ENCODE peak calls at places on chromosomes 12 and 14, in seven cellular contexts. U is upper lobe of right lung, V is IMR-90, I is psoas muscle, S is mucosa of descending colon, D is mammary epithelial cell, O is aorta. M is an unnamed sample.

GRCh38 chr14:64720190-64720589 is 16.0 kb downstream of the PLEKHG3 start:
- DNase-seq in D (peak; percentile 98), O (peak; percentile 70), V (peak; percentile 83), S (peak; percentile 81), U (no peak), I (no peak), M (no peak)

GRCh38 chr12:50425859-50426258 is 25.2 kb downstream of the LARP4 start:
- DNase-seq in O (no peak), S (no peak), V (no peak), I (no peak), U (no peak), D (no peak), M (no peak)

GRCh38 chr12:114238808-114239207 is 167.1 kb downstream of the TBX5 start:
- DNase-seq in D (no peak), V (no peak), U (no peak), I (no peak), S (no peak), O (no peak), M (peak; percentile 64)

GRCh38 chr12:58850826-58851225 is 69.5 kb downstream of the LRIG3 start:
- DNase-seq in O (no peak), V (no peak), U (no peak), D (peak; percentile 32), I (no peak), S (no peak), M (no peak)

GRCh38 chr12:68268971-68269370 is 15.6 kb upstream of the IL22 start:
- DNase-seq in U (no peak), D (no peak), O (no peak), V (no peak), I (no peak), S (no peak), M (no peak)

GRCh38 chr14:72723741-72724530 is 170.0 kb downstream of the DPF3 start:
- DNase-seq in O (no peak), I (no peak), V (peak; percentile 44), U (no peak), D (no peak), S (no peak), M (no peak)

GRCh38 chr14:96727980-96728717 is 69.0 kb upstream of the VRK1 start:
- DNase-seq in U (no peak), V (no peak), O (no peak), I (no peak), D (no peak), S (no peak), M (no peak)

GRCh38 chr12:14185441-14186192 is 179.9 kb upstream of the ATF7IP start:
- DNase-seq in O (no peak), V (peak; percentile 38), D (peak; percentile 37), S (peak; percentile 87), I (no peak), U (no peak), M (no peak)

GRCh38 chr14:104681689-104682074 is 7.7 kb upstream of the INF2 start:
- DNase-seq in D (peak; percentile 77), I (peak; percentile 87), S (peak; percentile 94), U (peak; percentile 87), O (peak; percentile 94), V (peak; percentile 81), M (peak; percentile 97)

GRCh38 chr12:61554268-61555008 is 705.8 kb upstream of the USP15 start:
- DNase-seq in V (no peak), S (no peak), O (no peak), I (no peak), D (peak; percentile 90), U (no peak), M (no peak)

GRCh38 chr14:95959317-95959716 is 79.8 kb upstream of the C14orf132 start:
- DNase-seq in U (no peak), O (no peak), V (no peak), I (no peak), S (no peak), D (no peak), M (no peak)

GRCh38 chr12:23854598-23854997 is 94.9 kb downstream of the SOX5 start:
- DNase-seq in D (no peak), U (no peak), V (no peak), I (no peak), O (no peak), S (no peak), M (no peak)

GRCh38 chr12:56375598-56376434 is 13.2 kb upstream of the APOF start:
- DNase-seq in O (peak; percentile 42), D (no peak), I (no peak), S (no peak), U (no peak), V (no peak), M (no peak)

GRCh38 chr12:65098364-65098763 is 22.7 kb downstream of the WIF1 start:
- DNase-seq in D (no peak), O (no peak), I (no peak), V (no peak), U (no peak), S (no peak), M (no peak)

GRCh38 chr12:442235-442884 is 17.4 kb upstream of the B4GALNT3 start:
- DNase-seq in D (peak; percentile 32), V (peak; percentile 42), S (peak; percentile 80), I (no peak), O (no peak), U (no peak), M (no peak)

GRCh38 chr14:52349731-52350130 is 35.6 kb downstream of the PTGER2 start:
- DNase-seq in D (no peak), I (no peak), S (no peak), V (no peak), U (no peak), O (no peak), M (no peak)

GRCh38 chr12:83147341-83147740 is 460.6 kb downstream of the TMTC2 start:
- DNase-seq in I (no peak), S (no peak), D (no peak), O (no peak), U (no peak), V (no peak), M (no peak)

GRCh38 chr12:32084017-32084688 is 22.5 kb upstream of the BICD1 start:
- DNase-seq in U (no peak), D (no peak), O (no peak), V (no peak), S (no peak), I (no peak), M (no peak)

GRCh38 chr14:106044949-106045596 is 518.7 kb downstream of the TMEM121 start:
- DNase-seq in S (peak; percentile 81), O (peak; percentile 79), U (peak; percentile 77), D (no peak), V (no peak), I (peak; percentile 18), M (peak; percentile 82)

GRCh38 chr12:90211017-90211416 is 502.4 kb upstream of the ATP2B1 start:
- DNase-seq in I (no peak), D (peak; percentile 77), V (peak; percentile 48), O (no peak), S (no peak), U (no peak), M (no peak)

GRCh38 chr12:75747572-75747995 is 236.2 kb upstream of the KRR1 start:
- DNase-seq in V (peak; percentile 92), S (no peak), U (no peak), I (no peak), O (no peak), D (peak; percentile 84), M (no peak)

GRCh38 chr12:7090222-7090998 is 1.8 kb downstream of the C1R start:
- DNase-seq in U (no peak), D (peak; percentile 23), S (no peak), V (peak; percentile 55), I (no peak), O (no peak), M (no peak)

GRCh38 chr12:92059976-92060375 is 85.7 kb downstream of the BTG1 start:
- DNase-seq in O (no peak), D (peak; percentile 75), I (no peak), S (no peak), V (peak; percentile 82), U (no peak), M (no peak)

GRCh38 chr14:104913413-104913812 is 11.3 kb upstream of the PLD4 start:
- DNase-seq in U (no peak), I (no peak), O (no peak), D (no peak), S (no peak), V (no peak), M (no peak)

GRCh38 chr14:33404054-33404453 is 465.4 kb downstream of the NPAS3 start:
- DNase-seq in D (peak; percentile 45), I (no peak), V (peak; percentile 10), U (no peak), O (no peak), S (no peak), M (no peak)

GRCh38 chr12:32561931-32562341 is 117.2 kb upstream of the DNM1L start:
- DNase-seq in D (no peak), I (no peak), U (no peak), O (no peak), V (no peak), S (no peak), M (no peak)

GRCh38 chr14:68402525-68403101 is 390.3 kb downstream of the ZFP36L1 start:
- DNase-seq in S (no peak), O (no peak), V (no peak), U (no peak), I (no peak), D (no peak), M (no peak)
- H3K4me1 ChIP-seq in S (peaks cover 4% of the 10 kb centered on the region), O (peaks cover 3% of the 10 kb centered on the region), V (peaks cover 27% of the 10 kb centered on the region), U (peaks cover 53% of the 10 kb centered on the region), I (peaks cover 34% of the 10 kb centered on the region), D (peaks cover 70% of the 10 kb centered on the region), M (peaks cover 7% of the 10 kb centered on the region)

GRCh38 chr12:49043856-49044258 is 16.7 kb downstream of the KMT2D start:
- DNase-seq in I (peak; percentile 72), O (peak; percentile 89), U (peak; percentile 84), S (peak; percentile 68), D (peak; percentile 19), V (peak; percentile 40), M (peak; percentile 90)
- H3K4me3 ChIP-seq in I (no peak overlapping the region), O (no peak overlapping the region), U (no peak overlapping the region), S (no peak overlapping the region), D (no peak overlapping the region), V (no peak overlapping the region), M (no peak overlapping the region)

GRCh38 chr12:46459881-46460545 is 87.4 kb upstream of the SLC38A2 start:
- DNase-seq in D (no peak), I (no peak), S (peak; percentile 18), U (no peak), O (no peak), V (no peak), M (no peak)
- H3K4me1 ChIP-seq in D (peaks cover 32% of the 10 kb centered on the region), I (peaks cover 65% of the 10 kb centered on the region), S (no peaks in the 10 kb centered on the region), U (peaks cover 25% of the 10 kb centered on the region), O (peaks cover 8% of the 10 kb centered on the region), V (peaks cover 13% of the 10 kb centered on the region), M (peaks cover 10% of the 10 kb centered on the region)

GRCh38 chr12:116125981-116126566 is 151.4 kb downstream of the MED13L start:
- DNase-seq in V (no peak), I (no peak), U (no peak), S (no peak), D (peak; percentile 72), O (no peak), M (no peak)

GRCh38 chr12:116122639-116123038 is 154.9 kb downstream of the MED13L start:
- DNase-seq in I (no peak), U (no peak), V (no peak), S (no peak), D (no peak), O (no peak), M (no peak)

GRCh38 chr12:116125084-116125483 is 152.4 kb downstream of the MED13L start:
- DNase-seq in I (no peak), O (no peak), U (no peak), D (no peak), V (no peak), S (no peak), M (no peak)

GRCh38 chr12:116121453-116121871 is 156.0 kb downstream of the MED13L start:
- DNase-seq in U (no peak), D (peak; percentile 38), O (no peak), I (no peak), S (no peak), V (peak; percentile 60), M (no peak)

GRCh38 chr12:116123511-116124258 is 153.8 kb downstream of the MED13L start:
- DNase-seq in S (peak; percentile 13), I (peak; percentile 37), U (no peak), V (peak; percentile 66), D (peak; percentile 56), O (no peak), M (peak; percentile 55)
- H3K4me3 ChIP-seq in S (no peak overlapping the region), I (peak overlapping the region; percentile 48), U (no peak overlapping the region), V (peak overlapping the region; percentile 44), D (peak overlapping the region; percentile 26), O (no peak overlapping the region), M (peak overlapping the region; percentile 16)